ENCODE peak calls at places on chromosome 3, in four cellular contexts. F, C, W and X are unnamed samples.
A peak's percentile ranks its signal among the peaks of the same experiment; 100 is the strongest.

GRCh38 chr3:149657796-149658443 is at the start of gene WWTR1:
- DNase-seq in F (peak; percentile 96), C (peak; percentile 93), W (no peak), X (peak; percentile 96)

GRCh38 chr3:29274667-29275066 is 6.2 kb upstream of the RBMS3 start:
- DNase-seq in F (no peak), C (no peak), W (no peak), X (no peak)

GRCh38 chr3:9079674-9080073 is 116.4 kb upstream of the RAD18 start:
- DNase-seq in F (no peak), C (no peak), W (no peak), X (no peak)

GRCh38 chr3:67593761-67594234 is 60.6 kb downstream of the SUCLG2 start:
- DNase-seq in F (peak; percentile 34), C (peak; percentile 14), W (no peak), X (peak; percentile 75)

GRCh38 chr3:39067286-39067685 is 15.5 kb downstream of the WDR48 start:
- DNase-seq in F (no peak), C (no peak), W (no peak), X (no peak)

GRCh38 chr3:62562017-62562416 is 188.7 kb upstream of the FEZF2 start:
- DNase-seq in F (no peak), C (no peak), W (no peak), X (no peak)

GRCh38 chr3:98587654-98588532 is 5.5 kb downstream of the CPOX start:
- DNase-seq in F (no peak), C (no peak), W (no peak), X (no peak)

GRCh38 chr3:58833501-58833900 is 166.9 kb upstream of the FAM3D start:
- DNase-seq in F (no peak), C (no peak), W (no peak), X (no peak)

GRCh38 chr3:95731753-95732152 is 1082.6 kb upstream of the EPHA6 start:
- DNase-seq in F (no peak), C (no peak), W (no peak), X (no peak)

GRCh38 chr3:122665226-122665786 is 15.3 kb upstream of the PARP14 start:
- DNase-seq in F (no peak), C (no peak), W (no peak), X (no peak)

GRCh38 chr3:52456800-52457183 is 1.4 kb downstream of the NISCH start:
- DNase-seq in F (no peak), C (no peak), W (no peak), X (no peak)

GRCh38 chr3:43872301-43872700 is 181.6 kb downstream of the ABHD5 start:
- DNase-seq in F (no peak), C (no peak), W (no peak), X (peak; percentile 48)

GRCh38 chr3:80688814-80689213 is 921.0 kb upstream of the ROBO1 start:
- DNase-seq in F (no peak), C (peak; percentile 19), W (no peak), X (peak; percentile 52)

GRCh38 chr3:8301977-8302589 is 199.5 kb upstream of the LMCD1 start:
- DNase-seq in F (no peak), C (peak; percentile 31), W (peak; percentile 25), X (peak; percentile 61)

GRCh38 chr3:150083653-150084037 is 113.0 kb upstream of the PFN2 start:
- DNase-seq in F (no peak), C (no peak), W (no peak), X (no peak)

GRCh38 chr3:169218314-169218983 is 445.1 kb downstream of the MECOM start:
- DNase-seq in F (peak; percentile 52), C (peak; percentile 28), W (no peak), X (peak; percentile 24)

GRCh38 chr3:61438253-61439115 is 122.9 kb upstream of the PTPRG start:
- DNase-seq in F (no peak), C (peak; percentile 5), W (no peak), X (no peak)

GRCh38 chr3:188230962-188231361 is 77.0 kb downstream of the LPP start:
- DNase-seq in F (no peak), C (no peak), W (no peak), X (no peak)

GRCh38 chr3:117788086-117788485 is 1078.5 kb downstream of the TUSC7 start:
- DNase-seq in F (no peak), C (no peak), W (no peak), X (peak; percentile 3)

GRCh38 chr3:15014606-15015328 is 50.3 kb downstream of the MRPS25 start:
- DNase-seq in F (no peak), C (no peak), W (no peak), X (no peak)

GRCh38 chr3:8760506-8760905 is 8.9 kb downstream of the OXTR start:
- DNase-seq in F (no peak), C (no peak), W (no peak), X (no peak)

GRCh38 chr3:17670749-17671148 is 71.7 kb downstream of the TBC1D5 start:
- DNase-seq in F (no peak), C (no peak), W (no peak), X (no peak)

GRCh38 chr3:55090310-55090709 is 162.5 kb upstream of the LRTM1 start:
- DNase-seq in F (no peak), C (no peak), W (no peak), X (no peak)

GRCh38 chr3:14152233-14152962 is 26.0 kb downstream of the XPC start:
- DNase-seq in F (no peak), C (no peak), W (peak; percentile 54), X (peak; percentile 41)

GRCh38 chr3:145951431-145951830 is 209.6 kb downstream of the PLOD2 start:
- DNase-seq in F (no peak), C (no peak), W (no peak), X (no peak)

GRCh38 chr3:145952541-145952940 is 208.4 kb downstream of the PLOD2 start:
- DNase-seq in F (no peak), C (no peak), W (no peak), X (no peak)

GRCh38 chr3:145953316-145953715 is 207.7 kb downstream of the PLOD2 start:
- DNase-seq in F (no peak), C (no peak), W (no peak), X (no peak)
- TF ChIP-seq NR3C1 in F (no peak), C (no peak), W (no peak), X (no peak)

GRCh38 chr3:48747703-48748102 is 30.7 kb upstream of the IP6K2 start:
- DNase-seq in F (no peak), C (no peak), W (no peak), X (no peak)
- TF ChIP-seq NR3C1 in F (no peak), C (no peak), W (no peak), X (no peak)

DNA sequence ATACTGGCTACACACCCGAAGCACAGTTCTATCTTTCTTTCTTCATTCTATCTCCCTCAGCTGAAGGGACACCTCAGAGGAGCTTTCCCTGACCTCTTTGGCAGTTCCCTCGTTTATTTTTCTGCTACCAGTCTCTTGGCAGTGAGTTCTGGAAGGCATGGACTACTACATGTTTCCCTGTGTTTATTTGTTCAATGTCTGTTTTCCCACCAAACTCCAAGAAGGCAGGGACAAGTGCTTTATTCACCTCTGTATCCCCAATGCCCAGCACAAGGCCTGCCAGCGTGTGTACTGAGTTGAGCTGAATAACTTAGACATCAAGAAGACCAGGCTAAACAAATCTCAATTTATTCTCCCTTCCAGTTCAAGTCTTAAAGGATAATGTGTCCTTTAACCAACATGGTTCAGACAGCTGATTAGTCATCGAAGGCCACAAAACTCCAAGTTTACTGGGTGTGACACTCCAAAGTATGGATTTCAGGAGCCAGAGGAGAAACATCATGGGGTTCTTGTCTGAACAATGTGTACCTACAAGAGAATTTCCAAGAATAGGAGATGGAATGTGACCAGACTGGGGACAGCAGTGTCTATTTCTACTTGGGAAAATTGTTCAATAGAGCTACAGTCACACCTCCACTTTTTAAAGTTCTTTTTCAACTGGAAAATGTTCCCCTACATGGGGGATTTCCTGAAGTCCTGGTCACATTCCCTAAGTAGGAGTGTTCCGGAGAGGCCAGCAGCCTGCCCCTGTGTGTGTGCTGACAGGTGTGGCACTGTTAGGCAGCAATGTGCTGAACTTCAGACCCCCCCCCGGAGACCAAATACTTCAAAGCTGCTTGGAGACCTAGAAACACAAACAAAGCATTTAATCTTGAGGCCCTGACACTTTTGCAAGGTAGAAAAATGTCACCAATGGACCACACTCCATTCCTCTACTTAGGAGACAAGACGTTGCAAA is 259.9 kb upstream of the CTNNB1 start:
- DNase-seq in F (no peak), C (no peak), W (no peak), X (peak; percentile 7)
- TF ChIP-seq NR3C1 in F (no peak), C (no peak), W (no peak), X (no peak)

GRCh38 chr3:56251343-56251945 is 216.8 kb downstream of the ERC2 start:
- DNase-seq in F (peak; percentile 25), C (peak; percentile 18), W (peak; percentile 24), X (peak; percentile 46)
- TF ChIP-seq NR3C1 in F (no peak), C (no peak), W (no peak), X (no peak)

GRCh38 chr3:120160050-120160449 is 65.8 kb upstream of the GSK3B start:
- DNase-seq in F (peak; percentile 19), C (no peak), W (no peak), X (peak; percentile 76)
- TF ChIP-seq NR3C1 in F (no peak), C (no peak), W (no peak), X (no peak)

DNA sequence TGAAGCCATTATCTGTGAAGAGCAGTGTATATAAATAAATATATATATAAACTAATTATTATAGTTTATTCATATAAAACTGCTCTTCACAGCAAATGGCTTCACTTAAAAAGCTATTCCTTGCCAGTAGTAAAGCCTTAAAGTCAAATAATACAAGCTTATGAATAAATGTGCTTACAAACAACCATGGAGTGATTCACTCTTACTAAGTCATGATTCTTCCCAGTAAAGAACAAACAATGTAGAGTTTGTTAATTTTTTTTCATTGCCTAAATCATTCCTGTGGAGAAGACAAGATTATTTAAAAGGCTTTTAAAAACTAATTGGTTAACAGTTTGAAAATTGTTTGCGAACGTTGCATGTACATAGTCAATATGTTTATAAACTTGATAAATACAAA is 140.7 kb downstream of the PLCH1 start:
- DNase-seq in F (no peak), C (no peak), W (no peak), X (no peak)
- TF ChIP-seq NR3C1 in F (no peak), C (no peak), W (no peak), X (no peak)

GRCh38 chr3:173891272-173892100 is 493.9 kb downstream of the NLGN1 start:
- DNase-seq in F (no peak), C (no peak), W (no peak), X (no peak)
- TF ChIP-seq NR3C1 in F (no peak), C (no peak), W (no peak), X (no peak)

GRCh38 chr3:128619146-128619890 is 31.3 kb downstream of the RPN1 start:
- DNase-seq in F (no peak), C (no peak), W (no peak), X (no peak)
- TF ChIP-seq NR3C1 in F (no peak), C (no peak), W (no peak), X (no peak)

GRCh38 chr3:197458906-197459470 is 96.8 kb downstream of the BDH1 start:
- DNase-seq in F (no peak), C (no peak), W (no peak), X (no peak)
- TF ChIP-seq NR3C1 in F (no peak), C (no peak), W (no peak), X (no peak)